ENCODE peak calls at places on chromosomes 12 and 14, in eight cellular contexts. M is SHP77; S is ecto neural progenitor cell; Q is heart right ventricle; A is Calu3; P is GM04503; X is foreskin fibroblast; U is activated naive CD4-positive, alpha-beta T cell. R is an unnamed sample.

GRCh38 chr12:48189331-48190125 is 6.1 kb downstream of the CCDC184 start:
- DNase-seq in X (peak; percentile 86), A (peak; percentile 71), M (peak; percentile 51), Q (peak; percentile 59), S (peak; percentile 81), U (peak; percentile 44), P (no peak), R (peak; percentile 64)

GRCh38 chr12:11797317-11797913 is 147.9 kb downstream of the ETV6 start:
- DNase-seq in S (no peak), A (no peak), P (peak; percentile 82), M (no peak), U (no peak), X (peak; percentile 61), Q (no peak), R (peak; percentile 69)

GRCh38 chr14:80535171-80535570 is 323.9 kb upstream of the DIO2 start:
- DNase-seq in X (no peak), U (no peak), Q (no peak), M (no peak), S (no peak), P (no peak), A (no peak), R (no peak)

GRCh38 chr12:120181991-120182631 is 12.4 kb downstream of the GCN1 start:
- DNase-seq in U (no peak), S (no peak), Q (no peak), M (no peak), X (peak; percentile 58), P (no peak), A (no peak), R (no peak)

GRCh38 chr14:91649930-91650329 is 82.0 kb downstream of the CATSPERB start:
- DNase-seq in A (peak; percentile 41), X (peak; percentile 77), U (no peak), S (no peak), Q (peak; percentile 11), P (no peak), M (peak; percentile 19), R (peak; percentile 8)

GRCh38 chr12:27592548-27592947 is 68.5 kb downstream of the PPFIBP1 start:
- DNase-seq in M (no peak), Q (peak; percentile 68), U (no peak), X (peak; percentile 62), P (peak; percentile 51), A (peak; percentile 22), S (no peak), R (peak; percentile 76)

GRCh38 chr14:95156765-95157194 is 549 bp downstream of the DICER1 start:
- DNase-seq in M (peak; percentile 44), Q (peak; percentile 28), A (peak; percentile 36), P (no peak), S (peak; percentile 70), X (peak; percentile 61), U (no peak), R (peak; percentile 23)

GRCh38 chr12:63889236-63889635 is 44.7 kb downstream of the SRGAP1 start:
- DNase-seq in P (no peak), A (no peak), S (peak; percentile 34), Q (no peak), U (no peak), M (no peak), X (peak; percentile 73), R (peak; percentile 76)

GRCh38 chr12:25529738-25530137 is 23.3 kb downstream of the LMNTD1 start:
- DNase-seq in A (no peak), Q (no peak), U (no peak), P (no peak), X (peak; percentile 79), M (no peak), S (no peak), R (peak; percentile 15)